ENCODE peak calls at places on chromosome 1, in eight cellular contexts. Y, Q, U, G, K, L, R and X are unnamed samples.
A peak's percentile ranks its signal among the peaks of the same experiment; 100 is the strongest.

GRCh38 chr1:110672001-110672752 is 2.6 kb downstream of the KCNA3 start:
- DNase-seq in Y (no peak), Q (no peak), U (peak; percentile 87), G (peak; percentile 87), K (no peak), L (no peak), R (peak; percentile 83), X (no peak)

GRCh38 chr1:178552856-178553255 is 39.9 kb downstream of the TEX35 start:
- DNase-seq in Y (no peak), Q (no peak), U (no peak), G (no peak), K (no peak), L (no peak), R (no peak), X (no peak)

GRCh38 chr1:168709896-168710305 is 19.1 kb downstream of the DPT start:
- DNase-seq in Y (peak; percentile 99), Q (peak; percentile 23), U (no peak), G (no peak), K (peak; percentile 98), L (no peak), R (no peak), X (peak; percentile 91)

GRCh38 chr1:18923721-18924610 is 21.6 kb upstream of the ALDH4A1 start:
- DNase-seq in Y (no peak), Q (no peak), U (no peak), G (no peak), K (no peak), L (peak; percentile 24), R (peak; percentile 90), X (no peak)

GRCh38 chr1:211327341-211327921 is 798 bp downstream of the TRAF5 start:
- DNase-seq in Y (peak; percentile 58), Q (no peak), U (peak; percentile 83), G (peak; percentile 59), K (peak; percentile 64), L (peak; percentile 49), R (peak; percentile 60), X (peak; percentile 55)

GRCh38 chr1:77347646-77348045 is 65.8 kb downstream of the AK5 start:
- DNase-seq in Y (peak; percentile 86), Q (peak; percentile 4), U (peak; percentile 69), G (no peak), K (no peak), L (peak; percentile 13), R (no peak), X (peak; percentile 90)

GRCh38 chr1:241250465-241250864 is 106.5 kb downstream of the RGS7 start:
- DNase-seq in Y (peak; percentile 92), Q (no peak), U (no peak), G (no peak), K (no peak), L (no peak), R (no peak), X (no peak)

GRCh38 chr1:180925471-180926051 is 12.9 kb downstream of the KIAA1614 start:
- DNase-seq in Y (no peak), Q (no peak), U (no peak), G (no peak), K (no peak), L (no peak), R (no peak), X (no peak)

GRCh38 chr1:176744142-176744541 is 281.2 kb downstream of the PAPPA2 start:
- DNase-seq in Y (no peak), Q (no peak), U (no peak), G (no peak), K (no peak), L (no peak), R (no peak), X (no peak)

GRCh38 chr1:157496121-157496526 is 56.2 kb downstream of the FCRL5 start:
- DNase-seq in Y (peak; percentile 84), Q (peak; percentile 26), U (peak; percentile 78), G (peak; percentile 82), K (no peak), L (peak; percentile 51), R (peak; percentile 42), X (peak; percentile 5)

GRCh38 chr1:213989740-213990472 is 2.1 kb downstream of the PROX1 start:
- DNase-seq in Y (no peak), Q (no peak), U (peak; percentile 56), G (no peak), K (no peak), L (no peak), R (no peak), X (no peak)

GRCh38 chr1:101137144-101138126 is 99.4 kb upstream of the S1PR1 start:
- DNase-seq in Y (no peak), Q (no peak), U (no peak), G (no peak), K (no peak), L (peak; percentile 24), R (no peak), X (peak; percentile 86)

GRCh38 chr1:62882161-62882560 is 98.2 kb downstream of the ATG4C start:
- DNase-seq in Y (no peak), Q (no peak), U (no peak), G (no peak), K (no peak), L (no peak), R (peak; percentile 47), X (no peak)

GRCh38 chr1:20400341-20401177 is 85.5 kb downstream of the CAMK2N1 start:
- DNase-seq in Y (no peak), Q (no peak), U (no peak), G (no peak), K (no peak), L (no peak), R (no peak), X (peak; percentile 22)

GRCh38 chr1:20652300-20652699 is 8.9 kb downstream of the DDOST start:
- DNase-seq in Y (no peak), Q (no peak), U (no peak), G (no peak), K (no peak), L (no peak), R (no peak), X (no peak)

GRCh38 chr1:117582341-117582902 is 23.4 kb upstream of the TENT5C start:
- DNase-seq in Y (no peak), Q (no peak), U (no peak), G (no peak), K (no peak), L (no peak), R (no peak), X (no peak)

DNA sequence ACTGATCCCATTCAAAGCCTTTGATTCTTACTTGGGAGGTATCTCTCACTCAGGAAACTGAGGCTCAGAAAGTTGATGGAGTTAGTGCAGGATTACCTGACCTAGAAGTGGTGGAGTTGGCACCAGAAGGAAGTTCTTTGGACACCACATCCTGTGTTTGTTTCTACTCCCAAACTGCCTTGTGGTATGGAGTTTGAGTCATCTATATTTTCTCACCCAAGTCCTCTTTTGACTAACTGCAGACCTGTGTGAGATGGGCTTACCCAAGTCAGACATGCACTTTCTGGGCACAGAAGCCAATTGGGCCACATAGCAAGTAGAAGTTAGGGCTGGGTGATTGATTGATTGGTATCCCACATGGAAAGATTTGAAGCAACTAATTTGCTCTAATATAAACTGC is 36.1 kb downstream of the FGGY start:
- DNase-seq in Y (peak; percentile 65), Q (no peak), U (no peak), G (no peak), K (no peak), L (peak; percentile 51), R (no peak), X (peak; percentile 79)
- H3K4me2 ChIP-seq in Y (no peak overlapping the region), Q (no peak overlapping the region), U (no peak overlapping the region), G (no peak overlapping the region), K (no peak overlapping the region), L (peak overlapping the region; percentile 49), R (no peak overlapping the region), X (peak overlapping the region; percentile 23)

DNA sequence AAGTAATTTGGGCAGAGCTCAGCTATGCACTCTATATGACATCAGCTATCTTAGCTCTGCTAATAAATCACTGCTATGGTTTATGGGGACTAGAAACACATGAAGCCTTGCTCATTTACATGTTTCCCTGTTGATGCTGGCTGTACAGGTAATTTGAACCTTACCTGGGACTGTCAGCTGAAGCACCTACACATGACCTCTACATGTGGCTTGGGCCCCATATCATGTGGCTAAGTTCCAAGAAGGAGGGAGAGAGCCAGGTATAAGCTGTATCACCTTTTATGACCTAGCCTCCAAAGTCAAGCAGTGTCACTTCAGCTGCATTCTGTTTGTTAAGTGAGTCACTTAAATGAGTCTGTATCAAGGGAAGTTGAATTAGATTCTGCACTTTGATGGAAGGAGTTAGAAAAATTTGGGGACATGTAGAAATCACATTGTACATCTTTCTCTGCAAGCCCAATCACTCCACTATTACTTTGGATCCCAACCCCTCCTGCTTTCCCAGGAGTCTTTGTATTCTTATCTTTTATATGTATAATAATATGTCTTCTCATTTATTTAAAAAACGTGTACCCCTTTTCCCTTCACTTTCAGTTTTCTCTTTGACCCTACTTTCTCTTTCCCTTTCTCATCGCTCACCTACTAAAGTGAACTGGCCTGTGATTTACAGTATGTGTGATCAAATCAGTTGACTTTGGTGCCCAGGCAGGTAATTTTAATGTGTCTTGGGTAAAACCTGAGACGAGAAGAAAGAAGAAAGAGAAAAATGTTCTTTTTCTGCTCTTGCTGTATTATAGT is 53.4 kb upstream of the PRKACB start:
- DNase-seq in Y (peak; percentile 78), Q (peak; percentile 26), U (no peak), G (no peak), K (no peak), L (no peak), R (no peak), X (peak; percentile 5)
- H3K4me2 ChIP-seq in Y (peak overlapping the region; percentile 77), Q (peak overlapping the region; percentile 57), U (no peak overlapping the region), G (no peak overlapping the region), K (no peak overlapping the region), L (no peak overlapping the region), R (peak overlapping the region; percentile 0), X (no peak overlapping the region)

GRCh38 chr1:163071381-163072255 is 2.5 kb downstream of the RGS4 start:
- DNase-seq in Y (peak; percentile 97), Q (peak; percentile 60), U (peak; percentile 72), G (peak; percentile 43), K (peak; percentile 35), L (peak; percentile 88), R (peak; percentile 44), X (peak; percentile 84)

GRCh38 chr1:163066686-163067085 is 2.5 kb upstream of the RGS4 start:
- DNase-seq in Y (no peak), Q (no peak), U (no peak), G (no peak), K (no peak), L (no peak), R (no peak), X (no peak)

GRCh38 chr1:163068716-163069115 is 445 bp upstream of the RGS4 start:
- DNase-seq in Y (peak; percentile 35), Q (no peak), U (no peak), G (no peak), K (no peak), L (no peak), R (peak; percentile 9), X (peak; percentile 48)

GRCh38 chr1:163069655-163070277 is 605 bp downstream of the RGS4 start:
- DNase-seq in Y (no peak), Q (no peak), U (no peak), G (no peak), K (no peak), L (no peak), R (no peak), X (no peak)

DNA sequence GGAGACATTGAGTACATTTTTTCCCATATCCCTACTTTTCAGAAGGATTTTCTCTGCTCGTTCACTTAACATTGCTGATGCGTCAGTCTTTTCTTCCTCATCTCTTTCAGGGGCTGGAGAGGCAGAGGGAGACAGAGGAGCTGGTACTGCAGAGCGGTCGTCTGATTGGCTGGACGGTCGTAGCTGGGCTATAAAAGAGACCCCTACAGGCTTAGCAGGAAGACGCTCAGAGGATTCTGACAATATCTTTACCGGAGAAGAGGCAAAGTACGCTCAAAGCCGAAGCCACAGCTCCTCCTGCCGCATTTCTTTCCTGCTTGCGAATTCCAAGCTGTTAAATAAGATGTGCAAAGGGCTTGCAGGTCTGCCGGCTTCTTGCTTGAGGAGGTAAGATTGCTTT is at the start of gene RGS4:
- DNase-seq in Y (peak; percentile 88), Q (peak; percentile 54), U (peak; percentile 96), G (no peak), K (no peak), L (peak; percentile 94), R (peak; percentile 73), X (peak; percentile 95)
- H3K4me2 ChIP-seq in Y (peak within 1 kb of the TSS; percentile 68), Q (peak within 1 kb of the TSS; percentile 57), U (no peak within 1 kb of the TSS), G (no peak within 1 kb of the TSS), K (no peak within 1 kb of the TSS), L (peak within 1 kb of the TSS; percentile 93), R (peak within 1 kb of the TSS; percentile 85), X (peak within 1 kb of the TSS; percentile 81)

GRCh38 chr1:39865762-39866161 is 17.5 kb downstream of the TRIT1 start:
- DNase-seq in Y (no peak), Q (no peak), U (no peak), G (no peak), K (no peak), L (no peak), R (no peak), X (no peak)
- H3K4me2 ChIP-seq in Y (no peak overlapping the region), Q (no peak overlapping the region), U (no peak overlapping the region), G (no peak overlapping the region), K (no peak overlapping the region), L (no peak overlapping the region), R (no peak overlapping the region), X (no peak overlapping the region)